ENCODE peak calls at places on chromosomes 6 and 20, in six cellular contexts. One of them, this sample, is unnamed. For H3K4me1, the result is how much of the 10 kb centered on the place peaks cover.

GRCh38 chr6:12371641-12372146 is 81.5 kb downstream of the EDN1 start:
- DNase-seq in astrocyte: peak
- DNase-seq in ovary: no peak
- DNase-seq in foreskin keratinocyte: peak
- DNase-seq in hepatocyte: peak
- DNase-seq in small intestine: peak
- DNase-seq in this sample: peak

GRCh38 chr20:19806806-19807691 is 49.0 kb downstream of the RIN2 start:
- DNase-seq in astrocyte: peak
- DNase-seq in ovary: no peak
- DNase-seq in foreskin keratinocyte: no peak
- DNase-seq in hepatocyte: no peak
- DNase-seq in small intestine: peak
- DNase-seq in this sample: peak

GRCh38 chr6:62523630-62524029 is 237.6 kb upstream of the KHDRBS2 start:
- DNase-seq in astrocyte: no peak
- DNase-seq in ovary: no peak
- DNase-seq in foreskin keratinocyte: no peak
- DNase-seq in hepatocyte: no peak
- DNase-seq in small intestine: no peak
- DNase-seq in this sample: no peak

GRCh38 chr6:106462923-106463557 is 102.5 kb downstream of the CRYBG1 start:
- DNase-seq in astrocyte: no peak
- DNase-seq in ovary: no peak
- DNase-seq in foreskin keratinocyte: no peak
- DNase-seq in hepatocyte: no peak
- DNase-seq in small intestine: no peak
- DNase-seq in this sample: no peak

GRCh38 chr6:90918361-90918760 is 331.5 kb upstream of the MAP3K7 start:
- DNase-seq in astrocyte: no peak
- DNase-seq in ovary: no peak
- DNase-seq in foreskin keratinocyte: no peak
- DNase-seq in hepatocyte: no peak
- DNase-seq in small intestine: no peak
- DNase-seq in this sample: no peak

GRCh38 chr6:5208491-5208890 is 52.3 kb downstream of the LYRM4 start:
- DNase-seq in astrocyte: no peak
- DNase-seq in ovary: no peak
- DNase-seq in foreskin keratinocyte: no peak
- DNase-seq in hepatocyte: no peak
- DNase-seq in small intestine: no peak
- DNase-seq in this sample: peak

GRCh38 chr6:155444120-155444917 is 11.3 kb downstream of the NOX3 start:
- DNase-seq in astrocyte: peak
- DNase-seq in ovary: no peak
- DNase-seq in foreskin keratinocyte: peak
- DNase-seq in hepatocyte: no peak
- DNase-seq in small intestine: no peak
- DNase-seq in this sample: no peak

GRCh38 chr20:17873410-17874270 is 95.0 kb downstream of the SNX5 start:
- DNase-seq in astrocyte: peak
- DNase-seq in ovary: peak
- DNase-seq in foreskin keratinocyte: peak
- DNase-seq in hepatocyte: peak
- DNase-seq in small intestine: peak
- DNase-seq in this sample: peak

GRCh38 chr6:78390066-78390465 is 477.3 kb upstream of the IRAK1BP1 start:
- DNase-seq in astrocyte: no peak
- DNase-seq in ovary: no peak
- DNase-seq in foreskin keratinocyte: no peak
- DNase-seq in hepatocyte: peak
- DNase-seq in small intestine: peak
- DNase-seq in this sample: no peak

GRCh38 chr6:158799051-158799792 is 19.9 kb downstream of the EZR start:
- DNase-seq in astrocyte: peak
- DNase-seq in ovary: no peak
- DNase-seq in foreskin keratinocyte: no peak
- DNase-seq in hepatocyte: peak
- DNase-seq in small intestine: peak
- DNase-seq in this sample: peak

GRCh38 chr6:26022166-26022510 is 59.5 kb downstream of the TRIM38 start:
- DNase-seq in astrocyte: peak
- DNase-seq in ovary: peak
- DNase-seq in foreskin keratinocyte: peak
- DNase-seq in hepatocyte: peak
- DNase-seq in small intestine: peak
- DNase-seq in this sample: peak

GRCh38 chr6:158856261-158856660 is 37.1 kb upstream of the EZR start:
- DNase-seq in astrocyte: no peak
- DNase-seq in ovary: no peak
- DNase-seq in foreskin keratinocyte: no peak
- DNase-seq in hepatocyte: peak
- DNase-seq in small intestine: no peak
- DNase-seq in this sample: no peak

GRCh38 chr6:167588181-167588919 is 238.4 kb upstream of the AFDN start:
- DNase-seq in astrocyte: peak
- DNase-seq in ovary: no peak
- DNase-seq in foreskin keratinocyte: no peak
- DNase-seq in hepatocyte: no peak
- DNase-seq in small intestine: no peak
- DNase-seq in this sample: peak

GRCh38 chr6:155121699-155122098 is 126.6 kb downstream of the TIAM2 start:
- DNase-seq in astrocyte: peak
- DNase-seq in ovary: no peak
- DNase-seq in foreskin keratinocyte: no peak
- DNase-seq in hepatocyte: no peak
- DNase-seq in small intestine: no peak
- DNase-seq in this sample: no peak

GRCh38 chr6:133724726-133725125 is 164.2 kb upstream of the TCF21 start:
- DNase-seq in astrocyte: peak
- DNase-seq in ovary: no peak
- DNase-seq in foreskin keratinocyte: peak
- DNase-seq in hepatocyte: no peak
- DNase-seq in small intestine: no peak
- DNase-seq in this sample: no peak

GRCh38 chr6:57268294-57268640 is 46.2 kb upstream of the RAB23 start:
- DNase-seq in astrocyte: no peak
- DNase-seq in ovary: no peak
- DNase-seq in foreskin keratinocyte: no peak
- DNase-seq in hepatocyte: no peak
- DNase-seq in small intestine: no peak
- DNase-seq in this sample: no peak

GRCh38 chr20:46963758-46964181 is 69.1 kb downstream of the EYA2 start:
- DNase-seq in astrocyte: no peak
- DNase-seq in ovary: no peak
- DNase-seq in foreskin keratinocyte: no peak
- DNase-seq in hepatocyte: no peak
- DNase-seq in small intestine: no peak
- DNase-seq in this sample: no peak

GRCh38 chr20:34891166-34892062 is 15.0 kb downstream of the ACSS2 start:
- DNase-seq in astrocyte: peak
- DNase-seq in ovary: no peak
- DNase-seq in foreskin keratinocyte: peak
- DNase-seq in hepatocyte: no peak
- DNase-seq in small intestine: no peak
- DNase-seq in this sample: no peak

GRCh38 chr20:46028772-46029371 is at the start of gene SLC12A5:
- DNase-seq in astrocyte: no peak
- DNase-seq in ovary: no peak
- DNase-seq in foreskin keratinocyte: no peak
- DNase-seq in hepatocyte: no peak
- DNase-seq in small intestine: no peak
- DNase-seq in this sample: no peak

GRCh38 chr20:63850689-63851547 is 10.4 kb upstream of the ABHD16B start:
- DNase-seq in astrocyte: no peak
- DNase-seq in ovary: no peak
- DNase-seq in foreskin keratinocyte: no peak
- DNase-seq in hepatocyte: no peak
- DNase-seq in small intestine: no peak
- DNase-seq in this sample: no peak

GRCh38 chr6:81625216-81625615 is 127.3 kb downstream of the TENT5A start:
- DNase-seq in astrocyte: no peak
- DNase-seq in ovary: no peak
- DNase-seq in foreskin keratinocyte: no peak
- DNase-seq in hepatocyte: no peak
- DNase-seq in small intestine: no peak
- DNase-seq in this sample: no peak

GRCh38 chr20:36575066-36575743 is 1.8 kb downstream of the TGIF2 start:
- DNase-seq in astrocyte: peak
- DNase-seq in ovary: peak
- DNase-seq in foreskin keratinocyte: peak
- DNase-seq in hepatocyte: peak
- DNase-seq in small intestine: peak
- DNase-seq in this sample: peak

GRCh38 chr6:30411515-30412207 is 66.7 kb downstream of the RPP21 start:
- DNase-seq in astrocyte: peak
- DNase-seq in ovary: no peak
- DNase-seq in foreskin keratinocyte: peak
- DNase-seq in hepatocyte: peak
- DNase-seq in small intestine: peak
- DNase-seq in this sample: peak

GRCh38 chr20:29300579-29301551 is 1956.6 kb upstream of the DEFB115 start:
- DNase-seq in astrocyte: no peak
- DNase-seq in ovary: no peak
- DNase-seq in foreskin keratinocyte: no peak
- DNase-seq in hepatocyte: no peak
- DNase-seq in small intestine: no peak
- DNase-seq in this sample: no peak

GRCh38 chr6:28474441-28475219 is 31.3 kb upstream of the ZSCAN23 start:
- DNase-seq in astrocyte: peak
- DNase-seq in ovary: no peak
- DNase-seq in foreskin keratinocyte: peak
- DNase-seq in hepatocyte: peak
- DNase-seq in small intestine: no peak
- DNase-seq in this sample: peak

GRCh38 chr6:3239110-3239830 is 11.8 kb upstream of the TUBB2B start:
- DNase-seq in astrocyte: no peak
- DNase-seq in ovary: no peak
- DNase-seq in foreskin keratinocyte: no peak
- DNase-seq in hepatocyte: no peak
- DNase-seq in small intestine: no peak
- DNase-seq in this sample: no peak

GRCh38 chr20:50852085-50852484 is 57.2 kb downstream of the BCAS4 start:
- DNase-seq in astrocyte: no peak
- DNase-seq in ovary: no peak
- DNase-seq in foreskin keratinocyte: no peak
- DNase-seq in hepatocyte: no peak
- DNase-seq in small intestine: no peak
- DNase-seq in this sample: no peak

GRCh38 chr20:50848341-50848808 is 53.5 kb downstream of the BCAS4 start:
- DNase-seq in astrocyte: no peak
- DNase-seq in ovary: peak
- DNase-seq in foreskin keratinocyte: peak
- DNase-seq in hepatocyte: no peak
- DNase-seq in small intestine: no peak
- DNase-seq in this sample: no peak

GRCh38 chr20:50854512-50855249 is 59.8 kb downstream of the BCAS4 start:
- DNase-seq in astrocyte: no peak
- DNase-seq in ovary: no peak
- DNase-seq in foreskin keratinocyte: no peak
- DNase-seq in hepatocyte: no peak
- DNase-seq in small intestine: no peak
- DNase-seq in this sample: no peak

GRCh38 chr20:50848846-50849673 is 54.2 kb downstream of the BCAS4 start:
- DNase-seq in astrocyte: no peak
- DNase-seq in ovary: no peak
- DNase-seq in foreskin keratinocyte: no peak
- DNase-seq in hepatocyte: no peak
- DNase-seq in small intestine: no peak
- DNase-seq in this sample: no peak

DNA sequence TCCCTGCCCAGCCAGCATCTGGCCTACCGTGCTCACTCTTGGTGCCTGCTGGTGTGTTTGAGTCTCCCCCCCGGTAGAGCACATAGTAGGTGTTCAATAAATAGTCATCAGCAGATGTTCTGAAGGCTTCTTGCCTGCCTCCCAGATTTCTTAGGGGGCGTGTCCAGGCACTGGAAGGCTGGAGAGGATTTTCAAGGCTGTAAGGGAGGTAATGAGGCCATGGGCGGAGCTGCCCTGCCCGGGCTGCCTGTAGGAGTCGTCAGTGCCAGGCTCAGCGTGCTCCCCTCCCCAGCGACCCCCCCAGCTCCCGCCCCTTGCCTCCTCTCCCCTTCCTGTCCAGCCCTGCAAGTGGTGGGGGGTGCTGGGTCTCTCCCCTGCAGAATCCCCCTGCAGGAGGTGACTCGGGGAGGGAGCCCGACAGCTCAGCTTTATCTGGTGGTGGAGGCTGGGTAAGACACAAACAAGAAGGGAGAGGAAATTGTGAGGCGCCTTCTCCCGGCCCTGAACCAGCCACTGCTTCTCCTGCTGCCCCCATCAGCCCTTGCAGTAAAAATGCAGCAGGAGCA is 55.9 kb downstream of the BCAS4 start:
- DNase-seq in astrocyte: no peak
- DNase-seq in ovary: no peak
- DNase-seq in foreskin keratinocyte: no peak
- DNase-seq in hepatocyte: peak
- DNase-seq in small intestine: peak
- DNase-seq in this sample: no peak
- H3K4me1 ChIP-seq in astrocyte: under half
- H3K4me1 ChIP-seq in ovary: under half
- H3K4me1 ChIP-seq in foreskin keratinocyte: under half
- H3K4me1 ChIP-seq in hepatocyte: under half
- H3K4me1 ChIP-seq in small intestine: under half
- H3K4me1 ChIP-seq in this sample: under half

GRCh38 chr6:79468116-79468515 is 69.1 kb downstream of the LCA5 start:
- DNase-seq in astrocyte: peak
- DNase-seq in ovary: no peak
- DNase-seq in foreskin keratinocyte: peak
- DNase-seq in hepatocyte: no peak
- DNase-seq in small intestine: no peak
- DNase-seq in this sample: no peak
- H3K4me1 ChIP-seq in astrocyte: under half
- H3K4me1 ChIP-seq in ovary: under half
- H3K4me1 ChIP-seq in foreskin keratinocyte: under half
- H3K4me1 ChIP-seq in hepatocyte: under half
- H3K4me1 ChIP-seq in small intestine: under half
- H3K4me1 ChIP-seq in this sample: under half

GRCh38 chr20:31687777-31688176 is 34.9 kb downstream of the BCL2L1 start:
- DNase-seq in astrocyte: no peak
- DNase-seq in ovary: no peak
- DNase-seq in foreskin keratinocyte: no peak
- DNase-seq in hepatocyte: no peak
- DNase-seq in small intestine: peak
- DNase-seq in this sample: no peak
- H3K4me1 ChIP-seq in astrocyte: under half
- H3K4me1 ChIP-seq in ovary: under half
- H3K4me1 ChIP-seq in foreskin keratinocyte: under half
- H3K4me1 ChIP-seq in hepatocyte: under half
- H3K4me1 ChIP-seq in small intestine: under half
- H3K4me1 ChIP-seq in this sample: under half

GRCh38 chr6:42028234-42029061 is 21.9 kb upstream of the TAF8 start:
- DNase-seq in astrocyte: peak
- DNase-seq in ovary: no peak
- DNase-seq in foreskin keratinocyte: peak
- DNase-seq in hepatocyte: peak
- DNase-seq in small intestine: peak
- DNase-seq in this sample: peak
- H3K4me1 ChIP-seq in astrocyte: under half
- H3K4me1 ChIP-seq in ovary: under half
- H3K4me1 ChIP-seq in foreskin keratinocyte: under half
- H3K4me1 ChIP-seq in hepatocyte: under half
- H3K4me1 ChIP-seq in small intestine: under half
- H3K4me1 ChIP-seq in this sample: under half